ENCODE peak calls at places on chromosomes 1 and 21, in seven cellular contexts. S is activated CD4-positive, alpha-beta T cell treated with anti-CD3 and anti-CD28 coated beads for 36 hours; E is stimulated activated naive B cell treated with anti-CD40 and anti-IgM and Interleukin-4, amounts not matched to agents 10 μg/mL and 1 μg/mL and 100 μg/mL, for 72 hours; I is effector memory CD8-positive, alpha-beta T cell; C is upper lobe of right lung; M is memory B cell; Q is activated CD8-positive, alpha-beta T cell treated with anti-CD3 and anti-CD28 coated beads, Interleukin-2, amount 10 ng/mL, durations not matched to agents 7 days and 5 days. A is an unnamed sample.

GRCh38 chr1:201399352-201400126 is 415 bp upstream of the LAD1 start:
- ATAC-seq in E (no peak), C (peak; percentile 73), S (no peak), Q (no peak), I (no peak), M (no peak), A (no peak)

GRCh38 chr1:232553050-232553754 is 76.7 kb downstream of the SIPA1L2 start:
- ATAC-seq in E (no peak), M (no peak), S (no peak), Q (no peak), C (peak; percentile 61), I (no peak), A (no peak)

GRCh38 chr21:36156815-36157670 is at the start of gene DOP1B:
- ATAC-seq in Q (peak; percentile 19), M (peak; percentile 3), I (peak; percentile 1), S (peak; percentile 1), C (peak; percentile 20), E (peak; percentile 35), A (peak; percentile 7)

GRCh38 chr1:43783096-43783670 is 75.8 kb downstream of the ST3GAL3 start:
- ATAC-seq in M (no peak), C (no peak), Q (no peak), I (no peak), S (peak; percentile 12), E (peak; percentile 25), A (no peak)

GRCh38 chr1:151837841-151838490 is 1.7 kb downstream of the C2CD4D start:
- ATAC-seq in M (peak; percentile 50), E (peak; percentile 28), S (peak; percentile 5), C (peak; percentile 34), I (peak; percentile 38), Q (peak; percentile 35), A (peak; percentile 22)

GRCh38 chr1:246836169-246836568 is 95.6 kb downstream of the AHCTF1 start:
- ATAC-seq in C (no peak), S (no peak), I (no peak), E (no peak), Q (no peak), M (no peak), A (no peak)

GRCh38 chr21:31176080-31176551 is 137.8 kb upstream of the KRTAP19-8 start:
- ATAC-seq in M (no peak), E (no peak), I (no peak), C (peak; percentile 26), Q (no peak), S (no peak), A (no peak)

GRCh38 chr1:3690282-3691065 is 38.2 kb downstream of the TP73 start:
- ATAC-seq in M (no peak), I (no peak), S (no peak), E (no peak), Q (no peak), C (no peak), A (no peak)

GRCh38 chr1:161706483-161707347 is at the start of gene FCRLA:
- ATAC-seq in M (peak; percentile 60), S (peak; percentile 90), Q (no peak), C (no peak), E (peak; percentile 69), I (no peak), A (peak; percentile 85)